ENCODE peak calls at places on chromosome 4, in eight cellular contexts. N is H9; U is kidney; E is CD4-positive, alpha-beta memory T cell; K is cardiac muscle cell; M is HCT116; T is neuronal stem cell; W is fibroblast of lung. F is an unnamed sample.
A peak's percentile ranks its signal among the peaks of the same experiment; 100 is the strongest.

GRCh38 chr4:114384629-114385028 is 214.0 kb upstream of the UGT8 start:
- DNase-seq in T (no peak), M (peak; percentile 53), U (no peak), E (no peak), W (peak; percentile 45), N (no peak), K (peak; percentile 68), F (no peak)

GRCh38 chr4:45131020-45131419 is 404.7 kb upstream of the GNPDA2 start:
- DNase-seq in N (no peak), E (no peak), M (no peak), W (no peak), T (no peak), K (no peak), U (no peak), F (no peak)

GRCh38 chr4:42282081-42282901 is 115.0 kb upstream of the SHISA3 start:
- DNase-seq in E (peak; percentile 24), W (peak; percentile 30), N (peak; percentile 59), K (peak; percentile 87), U (no peak), T (peak; percentile 79), M (peak; percentile 76), F (peak; percentile 37)

GRCh38 chr4:56689231-56689630 is 8.1 kb upstream of the HOPX start:
- DNase-seq in N (no peak), K (no peak), E (no peak), M (no peak), T (no peak), U (no peak), W (no peak), F (no peak)

GRCh38 chr4:3673716-3674478 is 92.3 kb upstream of the ADRA2C start:
- DNase-seq in K (no peak), U (peak; percentile 60), E (no peak), N (no peak), M (no peak), T (no peak), W (no peak), F (no peak)

GRCh38 chr4:112145820-112146813 is 863 bp downstream of the FAM241A start:
- DNase-seq in E (peak; percentile 61), W (peak; percentile 39), K (peak; percentile 54), M (no peak), N (peak; percentile 46), T (peak; percentile 37), U (peak; percentile 82), F (peak; percentile 64)

GRCh38 chr4:110442309-110442708 is 33.6 kb upstream of the ENPEP start:
- DNase-seq in N (no peak), U (no peak), K (no peak), M (no peak), E (no peak), T (no peak), W (no peak), F (peak; percentile 0)

GRCh38 chr4:104451573-104451972 is 43.1 kb downstream of the CXXC4 start:
- DNase-seq in N (no peak), K (peak; percentile 12), E (no peak), M (no peak), W (peak; percentile 33), U (no peak), T (no peak), F (peak; percentile 9)

GRCh38 chr4:31045151-31045550 is 325.0 kb downstream of the PCDH7 start:
- DNase-seq in E (no peak), W (no peak), K (no peak), M (no peak), U (no peak), N (no peak), T (no peak), F (no peak)

GRCh38 chr4:99637174-99637573 is 20.5 kb downstream of the C4orf54 start:
- DNase-seq in T (no peak), N (no peak), K (no peak), M (no peak), U (no peak), E (no peak), W (no peak), F (no peak)

GRCh38 chr4:84032372-84032771 is 466.7 kb downstream of the NKX6-1 start:
- DNase-seq in M (no peak), U (no peak), K (no peak), E (no peak), T (no peak), W (no peak), N (no peak), F (no peak)

GRCh38 chr4:52841707-52842456 is 20.2 kb upstream of the RASL11B start:
- DNase-seq in N (no peak), T (no peak), E (no peak), K (peak; percentile 71), W (peak; percentile 76), U (no peak), M (no peak), F (peak; percentile 26)

GRCh38 chr4:13968723-13969122 is 341.2 kb upstream of the BOD1L1 start:
- DNase-seq in N (no peak), E (no peak), W (peak; percentile 92), T (no peak), U (no peak), M (no peak), K (no peak), F (peak; percentile 39)

DNA sequence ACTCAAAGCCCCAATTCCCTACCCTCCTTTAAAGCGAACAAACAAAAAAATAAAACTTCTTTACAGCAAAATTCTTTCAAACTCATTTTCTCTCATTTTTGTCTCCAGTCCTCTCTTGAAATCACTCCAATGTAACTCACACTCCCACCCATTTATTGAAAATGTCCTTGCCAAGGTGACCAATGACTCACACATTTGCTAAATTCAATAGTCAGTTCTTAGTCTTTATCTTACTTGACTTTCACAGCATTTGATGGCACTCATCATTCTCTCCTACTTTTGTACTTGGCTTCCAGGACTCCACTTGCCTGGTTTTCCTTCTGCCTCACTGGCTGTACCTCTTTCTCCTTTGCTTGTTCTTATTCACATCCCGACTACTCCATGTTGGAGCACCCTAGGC is 19.9 kb downstream of the CC2D2A start:
- DNase-seq in U (no peak), W (no peak), M (no peak), E (no peak), T (no peak), K (no peak), N (no peak), F (no peak)
- H3K27ac ChIP-seq in U (no peak overlapping the region), W (peak overlapping the region; percentile 48), M (no peak overlapping the region), E (no peak overlapping the region), T (no peak overlapping the region), K (no peak overlapping the region), N (no peak overlapping the region), F (no peak overlapping the region)

GRCh38 chr4:150581206-150581605 is 745 bp upstream of the MAB21L2 start:
- DNase-seq in E (no peak), W (no peak), U (no peak), K (no peak), M (no peak), T (no peak), N (no peak), F (no peak)

GRCh38 chr4:150579591-150580234 is 2.2 kb upstream of the MAB21L2 start:
- DNase-seq in T (peak; percentile 62), K (peak; percentile 46), N (peak; percentile 50), W (peak; percentile 68), U (peak; percentile 73), E (no peak), M (no peak), F (no peak)

GRCh38 chr4:150581611-150582010 is 340 bp upstream of the MAB21L2 start:
- DNase-seq in U (no peak), E (no peak), T (peak; percentile 65), W (peak; percentile 95), N (peak; percentile 71), M (no peak), K (peak; percentile 57), F (no peak)

GRCh38 chr4:150578745-150579470 is 3.0 kb upstream of the MAB21L2 start:
- DNase-seq in U (no peak), T (peak; percentile 55), M (no peak), E (no peak), N (peak; percentile 40), W (peak; percentile 66), K (peak; percentile 41), F (no peak)

GRCh38 chr4:150580244-150580643 is 1.7 kb upstream of the MAB21L2 start:
- DNase-seq in W (no peak), K (no peak), N (no peak), M (no peak), U (no peak), T (no peak), E (no peak), F (no peak)
- H3K27ac ChIP-seq in W (no peak overlapping the region), K (no peak overlapping the region), N (no peak overlapping the region), M (no peak overlapping the region), U (no peak overlapping the region), T (no peak overlapping the region), E (no peak overlapping the region), F (no peak overlapping the region)

GRCh38 chr4:183200453-183200852 is 101.4 kb downstream of the WWC2 start:
- DNase-seq in U (peak; percentile 83), K (peak; percentile 97), T (no peak), E (no peak), W (peak; percentile 96), M (no peak), N (no peak), F (peak; percentile 84)

GRCh38 chr4:183204793-183205192 is 105.7 kb downstream of the WWC2 start:
- DNase-seq in E (no peak), K (no peak), W (no peak), T (no peak), N (no peak), M (no peak), U (no peak), F (no peak)

GRCh38 chr4:183197140-183197539 is 98.1 kb downstream of the WWC2 start:
- DNase-seq in U (no peak), E (no peak), W (no peak), K (no peak), M (no peak), T (no peak), N (no peak), F (no peak)

GRCh38 chr4:183205193-183205592 is 106.1 kb downstream of the WWC2 start:
- DNase-seq in K (no peak), U (no peak), M (no peak), W (no peak), T (no peak), N (no peak), E (no peak), F (no peak)

DNA sequence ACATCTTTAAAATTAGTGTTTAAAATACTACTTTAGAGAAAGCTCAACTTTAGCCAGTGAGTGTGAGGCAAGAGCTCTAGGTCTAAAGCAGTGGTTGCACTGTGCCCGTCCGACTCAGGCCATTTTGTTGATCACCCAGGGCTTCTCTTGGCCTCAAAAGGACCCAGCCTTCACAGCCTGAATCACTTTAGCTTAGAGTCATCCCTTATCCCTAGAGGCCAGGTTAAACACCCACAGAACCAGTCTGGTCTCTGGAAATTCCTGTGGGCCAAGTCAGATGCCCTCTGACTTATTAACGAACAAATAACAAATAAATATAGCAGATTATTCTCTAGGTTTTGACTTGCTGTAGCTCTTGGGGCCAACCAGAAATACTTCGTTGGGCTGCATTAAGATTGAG is 102.3 kb downstream of the WWC2 start:
- DNase-seq in E (no peak), K (peak; percentile 33), T (no peak), U (no peak), M (no peak), W (peak; percentile 80), N (no peak), F (peak; percentile 82)
- H3K27ac ChIP-seq in E (no peak overlapping the region), K (no peak overlapping the region), T (no peak overlapping the region), U (no peak overlapping the region), M (no peak overlapping the region), W (no peak overlapping the region), N (no peak overlapping the region), F (peak overlapping the region; percentile 15)

DNA sequence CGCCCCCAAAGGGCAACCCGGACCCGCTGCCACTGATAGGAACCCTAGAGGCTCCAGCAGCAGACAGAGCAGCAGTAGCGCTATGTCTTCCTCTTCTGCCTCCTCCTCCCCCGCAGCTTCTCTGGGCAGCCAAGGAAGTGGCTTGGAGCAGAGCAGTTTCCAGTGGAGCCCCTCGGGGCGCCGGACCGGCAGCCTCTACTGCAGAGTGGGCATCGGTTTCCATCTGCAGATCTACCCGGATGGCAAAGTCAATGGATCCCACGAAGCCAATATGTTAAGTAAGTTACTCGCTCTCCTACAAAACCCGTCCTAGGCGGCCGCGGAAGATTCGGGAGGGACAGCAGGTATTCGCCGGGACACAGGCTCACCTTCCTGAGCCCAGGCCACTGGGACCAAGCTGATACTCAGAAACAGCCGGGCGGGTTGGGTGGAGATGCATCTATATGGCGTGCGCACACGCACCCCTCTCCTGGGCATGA is 477 bp downstream of the FGF5 start:
- DNase-seq in E (no peak), U (no peak), K (peak; percentile 53), T (no peak), N (peak; percentile 68), W (peak; percentile 69), M (no peak), F (peak; percentile 61)
- H3K27ac ChIP-seq in E (no peak overlapping the region), U (no peak overlapping the region), K (no peak overlapping the region), T (no peak overlapping the region), N (no peak overlapping the region), W (peak overlapping the region; percentile 98), M (no peak overlapping the region), F (peak overlapping the region; percentile 59)

F was measured in mammary epithelial cell.